ENCODE peak calls at places on chromosome 19, in six cellular contexts. A is left kidney; O is hepatic stellate cell; Q is KG1; B is activated CD4-positive, alpha-beta T cell treated with anti-CD3 and anti-CD28 coated beads for 36 hours; I is fibroblast of the aortic adventitia. J is an unnamed sample.

GRCh38 chr19:7397687-7398086 is 49.0 kb downstream of the ARHGEF18 start:
- DNase-seq in Q (no peak), B (no peak), I (peak), O (peak), A (no peak), J (no peak)

GRCh38 chr19:32373614-32374295 is 28.3 kb downstream of the ZNF507 start:
- DNase-seq in Q (no peak), B (no peak), A (peak), I (peak), O (peak), J (peak)

GRCh38 chr19:54473071-54473941 is at the start of gene CDC42EP5:
- DNase-seq in Q (no peak), I (peak), A (peak), O (peak), B (peak), J (peak)

GRCh38 chr19:48970923-48971395 is 5.8 kb downstream of the FTL start:
- DNase-seq in Q (peak), B (peak), I (peak), O (peak), A (peak), J (peak)

GRCh38 chr19:46225558-46226004 is 4.0 kb upstream of the IGFL1 start:
- DNase-seq in Q (no peak), A (peak), B (no peak), O (no peak), I (peak), J (peak)

GRCh38 chr19:799076-799881 is 2.0 kb downstream of the PTBP1 start:
- DNase-seq in O (no peak), I (peak), A (peak), Q (no peak), B (peak), J (peak)

GRCh38 chr19:4088975-4089374 is 22.3 kb upstream of the ZBTB7A start:
- DNase-seq in A (no peak), B (no peak), Q (peak), I (no peak), O (no peak), J (no peak)

GRCh38 chr19:43290568-43291359 is 21.4 kb upstream of the PSG9 start:
- DNase-seq in Q (no peak), I (no peak), A (peak), O (no peak), B (peak), J (no peak)

GRCh38 chr19:14567079-14567478 is 4.8 kb downstream of the NDUFB7 start:
- DNase-seq in O (no peak), Q (no peak), A (no peak), I (no peak), B (no peak), J (no peak)

GRCh38 chr19:5585461-5586299 is 17.9 kb upstream of the TINCR start:
- DNase-seq in O (no peak), B (peak), Q (no peak), I (no peak), A (peak), J (no peak)

J was measured in endothelial cell of umbilical vein.